ENCODE peak calls at places on chromosomes 11 and 22, in nine cellular contexts. Q is mammary epithelial cell; B is aorta; N is upper lobe of left lung; P is heart right ventricle; R is CD8-positive, alpha-beta T cell; L is GM23248; X is spleen; J is keratinocyte. W is an unnamed sample.

GRCh38 chr11:119999220-119999619 is 138.7 kb downstream of the TRIM29 start:
- DNase-seq in Q (peak; percentile 6), B (no peak), L (peak; percentile 5), N (no peak), R (no peak), P (no peak), X (no peak), J (no peak), W (no peak)

GRCh38 chr22:40595497-40596234 is 40.9 kb downstream of the MRTFA start:
- DNase-seq in X (no peak), R (no peak), Q (no peak), B (no peak), N (no peak), L (peak; percentile 14), P (no peak), J (no peak), W (no peak)

GRCh38 chr11:86623041-86623621 is 49.3 kb downstream of the ME3 start:
- DNase-seq in Q (peak; percentile 72), J (peak; percentile 67), N (no peak), R (no peak), P (no peak), L (peak; percentile 52), X (no peak), B (no peak), W (no peak)

GRCh38 chr11:44949160-44950035 is 1.3 kb downstream of the TP53I11 start:
- DNase-seq in L (peak; percentile 61), B (no peak), J (no peak), Q (no peak), R (no peak), N (peak; percentile 48), P (peak; percentile 44), X (peak; percentile 88), W (no peak)

GRCh38 chr11:129974237-129974636 is 28.4 kb downstream of the PRDM10 start:
- DNase-seq in P (no peak), N (no peak), X (no peak), Q (no peak), J (no peak), B (no peak), R (no peak), L (peak; percentile 25), W (no peak)

GRCh38 chr11:100593321-100593720 is 93.8 kb upstream of the ARHGAP42 start:
- DNase-seq in X (no peak), J (no peak), R (no peak), B (no peak), Q (no peak), N (no peak), P (no peak), L (no peak), W (no peak)

GRCh38 chr11:134252539-134253188 is 488 bp downstream of the THYN1 start:
- DNase-seq in N (peak; percentile 26), P (no peak), B (peak; percentile 65), J (no peak), Q (peak; percentile 45), R (no peak), X (peak; percentile 82), L (peak; percentile 84), W (no peak)

GRCh38 chr11:119044708-119045107 is 12.3 kb downstream of the HYOU1 start:
- DNase-seq in P (no peak), N (no peak), L (no peak), X (peak; percentile 30), R (no peak), J (no peak), B (no peak), Q (no peak), W (no peak)

GRCh38 chr11:79294845-79295520 is 145.8 kb downstream of the TENM4 start:
- DNase-seq in B (no peak), Q (no peak), L (no peak), P (no peak), J (no peak), N (no peak), X (no peak), R (no peak), W (no peak)

GRCh38 chr11:48052183-48053040 is 72.1 kb downstream of the PTPRJ start:
- DNase-seq in X (no peak), Q (peak; percentile 39), B (no peak), R (no peak), J (no peak), N (peak; percentile 86), L (peak; percentile 66), P (no peak), W (no peak)
- H3K4me1 ChIP-seq in X (peaks cover 95% of the 10 kb centered on the region), Q (peaks cover 4% of the 10 kb centered on the region), B (peaks cover 2% of the 10 kb centered on the region), R (peaks cover 55% of the 10 kb centered on the region), J (peaks cover 23% of the 10 kb centered on the region), N (peaks cover 74% of the 10 kb centered on the region), L (peaks cover 22% of the 10 kb centered on the region), P (peaks cover 9% of the 10 kb centered on the region), W (peaks cover 49% of the 10 kb centered on the region)

DNA sequence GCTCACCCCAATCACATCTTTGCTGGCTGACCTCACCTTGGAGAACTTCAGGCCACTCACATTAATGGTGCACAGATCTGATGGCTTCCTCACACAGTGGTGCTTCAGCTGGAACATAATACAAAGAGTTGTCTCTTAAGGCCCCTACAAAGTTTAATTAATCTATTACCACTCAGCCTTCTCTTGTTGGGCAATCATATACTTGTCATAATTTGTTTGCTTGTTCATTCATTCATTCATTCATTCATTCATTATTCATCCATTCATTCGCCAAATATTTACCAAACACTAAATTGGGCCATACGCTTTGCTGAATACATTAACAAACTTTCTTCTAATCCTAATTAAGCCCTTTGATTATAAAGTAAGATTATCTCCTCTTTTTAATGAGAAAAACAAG is 15.1 kb downstream of the XRRA1 start:
- DNase-seq in L (no peak), Q (no peak), B (no peak), X (no peak), P (no peak), J (no peak), N (no peak), R (no peak), W (no peak)
- H3K36me3 ChIP-seq in L (no peaks in the 10 kb centered on the region), Q (peaks cover 7% of the 10 kb centered on the region), B (peaks cover 3% of the 10 kb centered on the region), X (no peaks in the 10 kb centered on the region), P (no peaks in the 10 kb centered on the region), J (peaks cover 6% of the 10 kb centered on the region), N (peaks cover 43% of the 10 kb centered on the region), R (peaks cover 22% of the 10 kb centered on the region), W (peaks cover 16% of the 10 kb centered on the region)

GRCh38 chr11:16430674-16431073 is 74.3 kb upstream of the SOX6 start:
- DNase-seq in N (no peak), J (no peak), R (no peak), L (no peak), X (no peak), Q (no peak), B (no peak), P (no peak), W (no peak)
- H3K4me1 ChIP-seq in N (no peaks in the 10 kb centered on the region), J (no peaks in the 10 kb centered on the region), R (no peaks in the 10 kb centered on the region), L (no peaks in the 10 kb centered on the region), X (no peaks in the 10 kb centered on the region), Q (no peaks in the 10 kb centered on the region), B (no peaks in the 10 kb centered on the region), P (no peaks in the 10 kb centered on the region), W (no peaks in the 10 kb centered on the region)

DNA sequence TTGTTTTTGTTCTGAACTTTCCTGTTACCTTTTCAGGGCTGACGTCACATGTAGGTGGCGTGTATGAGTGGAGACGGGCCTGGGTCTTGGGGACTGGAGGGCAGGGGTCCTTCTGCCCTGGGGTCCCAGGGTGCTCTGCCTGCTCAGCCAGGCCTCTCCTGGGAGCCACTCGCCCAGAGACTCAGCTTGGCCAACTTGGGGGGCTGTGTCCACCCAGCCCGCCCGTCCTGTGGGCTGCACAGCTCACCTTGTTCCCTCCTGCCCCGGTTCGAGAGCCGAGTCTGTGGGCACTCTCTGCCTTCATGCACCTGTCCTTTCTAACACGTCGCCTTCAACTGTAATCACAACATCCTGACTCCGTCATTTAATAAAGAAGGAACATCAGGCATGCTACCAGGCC is 3.5 kb upstream of the TSSC4 start:
- DNase-seq in J (no peak), N (no peak), X (no peak), B (no peak), Q (no peak), P (no peak), R (no peak), L (no peak), W (no peak)
- H3K36me3 ChIP-seq in J (peaks cover 33% of the 10 kb centered on the region), N (peaks cover 67% of the 10 kb centered on the region), X (peaks cover 3% of the 10 kb centered on the region), B (no peaks in the 10 kb centered on the region), Q (peaks cover 2% of the 10 kb centered on the region), P (peaks cover 3% of the 10 kb centered on the region), R (no peaks in the 10 kb centered on the region), L (peaks cover 10% of the 10 kb centered on the region), W (peaks cover 2% of the 10 kb centered on the region)

GRCh38 chr11:114553642-114554041 is 6.0 kb downstream of the NXPE1 start:
- DNase-seq in Q (peak; percentile 17), X (no peak), R (no peak), J (no peak), P (no peak), L (peak; percentile 56), N (no peak), B (no peak), W (no peak)

GRCh38 chr11:114551060-114551459 is 8.6 kb downstream of the NXPE1 start:
- DNase-seq in X (no peak), R (no peak), J (no peak), L (no peak), P (no peak), Q (no peak), N (no peak), B (no peak), W (no peak)

GRCh38 chr11:114559425-114560310 is at the start of gene NXPE1:
- DNase-seq in P (no peak), R (no peak), B (no peak), L (no peak), N (no peak), X (no peak), Q (no peak), J (no peak), W (no peak)

DNA sequence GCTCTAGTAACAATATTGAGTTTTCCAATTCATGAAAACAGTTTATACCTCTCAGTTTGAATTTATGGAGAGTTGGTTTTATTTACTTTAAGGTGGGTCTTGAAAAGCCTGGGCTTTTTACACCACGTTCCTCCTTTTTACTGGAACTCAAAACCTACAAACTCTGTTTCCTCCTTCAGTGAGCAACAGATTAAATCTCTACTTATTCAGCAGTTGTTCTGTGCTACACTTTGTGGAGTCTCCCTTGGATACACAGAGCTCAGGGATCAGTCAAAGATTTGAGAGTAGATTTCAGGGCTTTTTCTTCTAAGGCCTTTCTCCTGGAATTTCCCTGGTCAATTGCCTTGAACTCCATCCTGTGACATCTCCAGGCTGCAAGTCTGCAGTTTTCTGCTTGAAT is 3.5 kb downstream of the NXPE1 start:
- DNase-seq in R (no peak), B (no peak), N (no peak), P (no peak), L (no peak), Q (no peak), J (no peak), X (no peak), W (no peak)
- H3K4me1 ChIP-seq in R (no peaks in the 10 kb centered on the region), B (no peaks in the 10 kb centered on the region), N (no peaks in the 10 kb centered on the region), P (no peaks in the 10 kb centered on the region), L (no peaks in the 10 kb centered on the region), Q (no peaks in the 10 kb centered on the region), J (no peaks in the 10 kb centered on the region), X (no peaks in the 10 kb centered on the region), W (no peaks in the 10 kb centered on the region)

GRCh38 chr11:47887910-47888569 is 39.9 kb upstream of the NUP160 start:
- DNase-seq in L (no peak), Q (no peak), B (no peak), P (no peak), N (no peak), J (no peak), R (no peak), X (no peak), W (no peak)
- H3K36me3 ChIP-seq in L (no peaks in the 10 kb centered on the region), Q (no peaks in the 10 kb centered on the region), B (no peaks in the 10 kb centered on the region), P (no peaks in the 10 kb centered on the region), N (no peaks in the 10 kb centered on the region), J (no peaks in the 10 kb centered on the region), R (no peaks in the 10 kb centered on the region), X (no peaks in the 10 kb centered on the region), W (no peaks in the 10 kb centered on the region)

W was measured in Panc1.